ENCODE peak calls at places on chromosomes 11 and 22, in nine cellular contexts. One of them, this sample, is unnamed.

GRCh38 chr11:115488945-115489344 is 15.3 kb downstream of the CADM1 start:
- DNase-seq in GM12865: no peak
- DNase-seq in cardiac fibroblast: no peak
- DNase-seq in AG04450: peak; percentile 59
- DNase-seq in gastrocnemius medialis: no peak
- DNase-seq in GM13976: no peak
- DNase-seq in GM06990: no peak
- DNase-seq in pancreas: no peak
- DNase-seq in B cell: no peak
- DNase-seq in this sample: no peak

GRCh38 chr22:19448739-19449421 is 1.4 kb upstream of the C22orf39 start:
- DNase-seq in GM12865: peak; percentile 77
- DNase-seq in cardiac fibroblast: no peak
- DNase-seq in AG04450: no peak
- DNase-seq in gastrocnemius medialis: no peak
- DNase-seq in GM13976: peak; percentile 49
- DNase-seq in GM06990: peak; percentile 37
- DNase-seq in pancreas: no peak
- DNase-seq in B cell: no peak
- DNase-seq in this sample: peak; percentile 60

GRCh38 chr22:45548991-45549736 is 46.5 kb downstream of the FBLN1 start:
- DNase-seq in GM12865: no peak
- DNase-seq in cardiac fibroblast: peak; percentile 91
- DNase-seq in AG04450: peak; percentile 91
- DNase-seq in gastrocnemius medialis: peak; percentile 42
- DNase-seq in GM13976: no peak
- DNase-seq in GM06990: no peak
- DNase-seq in pancreas: no peak
- DNase-seq in B cell: no peak
- DNase-seq in this sample: no peak

GRCh38 chr11:109644158-109644557 is 222.2 kb downstream of the C11orf87 start:
- DNase-seq in GM12865: no peak
- DNase-seq in cardiac fibroblast: peak; percentile 43
- DNase-seq in AG04450: no peak
- DNase-seq in gastrocnemius medialis: no peak
- DNase-seq in GM13976: no peak
- DNase-seq in GM06990: no peak
- DNase-seq in pancreas: no peak
- DNase-seq in B cell: no peak
- DNase-seq in this sample: no peak

GRCh38 chr22:23273445-23274145 is 93.3 kb downstream of the BCR start:
- DNase-seq in GM12865: no peak
- DNase-seq in cardiac fibroblast: no peak
- DNase-seq in AG04450: no peak
- DNase-seq in gastrocnemius medialis: no peak
- DNase-seq in GM13976: no peak
- DNase-seq in GM06990: no peak
- DNase-seq in pancreas: no peak
- DNase-seq in B cell: no peak
- DNase-seq in this sample: no peak

GRCh38 chr11:7871056-7871455 is 60.0 kb downstream of the OR10A6 start:
- DNase-seq in GM12865: no peak
- DNase-seq in cardiac fibroblast: no peak
- DNase-seq in AG04450: no peak
- DNase-seq in gastrocnemius medialis: no peak
- DNase-seq in GM13976: no peak
- DNase-seq in GM06990: no peak
- DNase-seq in pancreas: no peak
- DNase-seq in B cell: no peak
- DNase-seq in this sample: no peak

GRCh38 chr22:29030618-29031235 is 30.9 kb downstream of the C22orf31 start:
- DNase-seq in GM12865: no peak
- DNase-seq in cardiac fibroblast: peak; percentile 82
- DNase-seq in AG04450: no peak
- DNase-seq in gastrocnemius medialis: peak; percentile 64
- DNase-seq in GM13976: peak; percentile 46
- DNase-seq in GM06990: no peak
- DNase-seq in pancreas: peak; percentile 88
- DNase-seq in B cell: no peak
- DNase-seq in this sample: no peak

GRCh38 chr22:32579533-32580220 is 105.1 kb downstream of the FBXO7 start:
- DNase-seq in GM12865: no peak
- DNase-seq in cardiac fibroblast: no peak
- DNase-seq in AG04450: no peak
- DNase-seq in gastrocnemius medialis: no peak
- DNase-seq in GM13976: no peak
- DNase-seq in GM06990: no peak
- DNase-seq in pancreas: no peak
- DNase-seq in B cell: no peak
- DNase-seq in this sample: no peak

GRCh38 chr22:24055283-24055682 is 44.2 kb downstream of the CABIN1 start:
- DNase-seq in GM12865: no peak
- DNase-seq in cardiac fibroblast: no peak
- DNase-seq in AG04450: no peak
- DNase-seq in gastrocnemius medialis: no peak
- DNase-seq in GM13976: no peak
- DNase-seq in GM06990: no peak
- DNase-seq in pancreas: no peak
- DNase-seq in B cell: no peak
- DNase-seq in this sample: no peak

GRCh38 chr11:6693342-6694228 is 10.4 kb upstream of the MRPL17 start:
- DNase-seq in GM12865: no peak
- DNase-seq in cardiac fibroblast: peak; percentile 86
- DNase-seq in AG04450: peak; percentile 38
- DNase-seq in gastrocnemius medialis: peak; percentile 18
- DNase-seq in GM13976: no peak
- DNase-seq in GM06990: no peak
- DNase-seq in pancreas: no peak
- DNase-seq in B cell: no peak
- DNase-seq in this sample: no peak

GRCh38 chr11:22521226-22521625 is 104.4 kb downstream of the FANCF start:
- DNase-seq in GM12865: peak; percentile 6
- DNase-seq in cardiac fibroblast: peak; percentile 7
- DNase-seq in AG04450: no peak
- DNase-seq in gastrocnemius medialis: no peak
- DNase-seq in GM13976: no peak
- DNase-seq in GM06990: peak; percentile 1
- DNase-seq in pancreas: no peak
- DNase-seq in B cell: no peak
- DNase-seq in this sample: no peak

DNA sequence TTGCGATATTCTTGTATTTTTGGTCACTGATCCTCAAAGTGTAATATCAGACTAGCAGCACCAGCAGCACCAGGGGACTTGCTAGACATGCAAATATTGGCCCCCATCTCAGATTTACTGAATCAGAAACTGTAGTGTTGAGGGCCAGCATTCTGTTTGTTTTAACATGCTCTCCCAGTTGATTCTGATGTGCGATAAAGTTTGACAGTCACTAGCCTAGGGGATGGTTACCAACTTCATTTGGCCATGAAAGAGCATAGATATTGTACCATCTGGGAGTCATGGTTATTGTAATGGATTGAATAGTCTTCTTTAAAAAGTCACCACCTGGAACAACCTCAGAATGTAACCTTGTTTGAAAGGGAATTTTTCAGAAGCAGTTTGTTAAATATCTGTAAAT is 1090.4 kb upstream of the RAG2 start:
- DNase-seq in GM12865: no peak
- DNase-seq in cardiac fibroblast: no peak
- DNase-seq in AG04450: no peak
- DNase-seq in gastrocnemius medialis: no peak
- DNase-seq in GM13976: no peak
- DNase-seq in GM06990: no peak
- DNase-seq in pancreas: no peak
- DNase-seq in B cell: no peak
- DNase-seq in this sample: no peak
- TF ChIP-seq CTCF in GM12865: no peak
- TF ChIP-seq CTCF in cardiac fibroblast: no peak
- TF ChIP-seq CTCF in AG04450: no peak
- TF ChIP-seq CTCF in gastrocnemius medialis: no peak
- TF ChIP-seq CTCF in GM13976: no peak
- TF ChIP-seq CTCF in GM06990: no peak
- TF ChIP-seq CTCF in pancreas: no peak
- TF ChIP-seq CTCF in B cell: no peak
- TF ChIP-seq CTCF in this sample: no peak

GRCh38 chr11:69141742-69142141 is 14.0 kb upstream of the SMIM38 start:
- DNase-seq in GM12865: no peak
- DNase-seq in cardiac fibroblast: no peak
- DNase-seq in AG04450: no peak
- DNase-seq in gastrocnemius medialis: no peak
- DNase-seq in GM13976: no peak
- DNase-seq in GM06990: no peak
- DNase-seq in pancreas: no peak
- DNase-seq in B cell: no peak
- DNase-seq in this sample: no peak
- TF ChIP-seq CTCF in GM12865: no peak
- TF ChIP-seq CTCF in cardiac fibroblast: no peak
- TF ChIP-seq CTCF in AG04450: no peak
- TF ChIP-seq CTCF in gastrocnemius medialis: no peak
- TF ChIP-seq CTCF in GM13976: no peak
- TF ChIP-seq CTCF in GM06990: no peak
- TF ChIP-seq CTCF in pancreas: no peak
- TF ChIP-seq CTCF in B cell: no peak
- TF ChIP-seq CTCF in this sample: no peak

DNA sequence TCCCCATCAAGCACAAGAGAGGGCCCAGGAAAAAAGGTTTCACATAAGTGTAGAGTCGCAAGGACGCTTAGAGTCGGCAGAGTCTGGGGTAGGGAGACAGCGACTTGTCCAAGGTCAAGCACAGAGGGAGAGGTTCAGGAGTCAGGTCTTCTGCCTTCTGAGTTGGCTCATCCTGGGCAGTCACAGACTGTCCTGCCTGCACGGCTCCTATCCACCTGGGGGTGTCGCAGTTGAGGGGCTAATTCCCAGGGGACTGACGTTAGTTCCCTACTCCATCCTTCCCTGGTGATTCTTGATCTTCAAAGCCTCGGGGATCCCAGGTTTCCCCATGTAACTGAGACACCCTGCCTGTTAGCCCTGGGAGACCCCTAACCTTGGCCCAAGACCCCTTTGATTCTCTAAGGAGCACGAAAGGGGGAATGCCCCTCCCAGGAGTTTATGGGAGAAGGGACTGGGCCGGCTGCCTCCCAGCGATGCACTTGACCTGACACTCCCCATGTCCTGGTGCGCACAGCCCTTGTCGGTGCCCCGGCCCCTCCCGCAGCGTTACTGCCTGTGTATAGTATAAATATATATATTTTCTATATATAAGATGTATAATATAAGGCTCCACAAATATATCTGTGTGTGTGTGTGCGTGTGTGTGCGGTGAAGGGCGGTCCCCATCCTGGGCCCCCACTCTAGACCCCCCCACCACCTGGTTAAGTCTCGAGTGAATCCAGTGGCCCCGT is 14.7 kb upstream of the TAB1 start:
- DNase-seq in GM12865: peak; percentile 53
- DNase-seq in cardiac fibroblast: peak; percentile 28
- DNase-seq in AG04450: no peak
- DNase-seq in gastrocnemius medialis: no peak
- DNase-seq in GM13976: no peak
- DNase-seq in GM06990: no peak
- DNase-seq in pancreas: no peak
- DNase-seq in B cell: no peak
- DNase-seq in this sample: no peak
- TF ChIP-seq CTCF in GM12865: peak; percentile 56
- TF ChIP-seq CTCF in cardiac fibroblast: peak; percentile 25
- TF ChIP-seq CTCF in AG04450: peak; percentile 41
- TF ChIP-seq CTCF in gastrocnemius medialis: no peak
- TF ChIP-seq CTCF in GM13976: peak; percentile 9
- TF ChIP-seq CTCF in GM06990: peak; percentile 34
- TF ChIP-seq CTCF in pancreas: no peak
- TF ChIP-seq CTCF in B cell: no peak
- TF ChIP-seq CTCF in this sample: no peak

GRCh38 chr22:50340157-50340879 is 2.8 kb upstream of the PPP6R2 start:
- DNase-seq in GM12865: peak; percentile 38
- DNase-seq in cardiac fibroblast: no peak
- DNase-seq in AG04450: no peak
- DNase-seq in gastrocnemius medialis: no peak
- DNase-seq in GM13976: no peak
- DNase-seq in GM06990: peak; percentile 51
- DNase-seq in pancreas: no peak
- DNase-seq in B cell: no peak
- DNase-seq in this sample: no peak

GRCh38 chr22:50346415-50346945 is 3.4 kb downstream of the PPP6R2 start:
- DNase-seq in GM12865: no peak
- DNase-seq in cardiac fibroblast: no peak
- DNase-seq in AG04450: no peak
- DNase-seq in gastrocnemius medialis: no peak
- DNase-seq in GM13976: no peak
- DNase-seq in GM06990: no peak
- DNase-seq in pancreas: no peak
- DNase-seq in B cell: no peak
- DNase-seq in this sample: no peak

GRCh38 chr22:50343541-50343935 is 411 bp downstream of the PPP6R2 start:
- DNase-seq in GM12865: peak; percentile 52
- DNase-seq in cardiac fibroblast: no peak
- DNase-seq in AG04450: no peak
- DNase-seq in gastrocnemius medialis: no peak
- DNase-seq in GM13976: no peak
- DNase-seq in GM06990: no peak
- DNase-seq in pancreas: no peak
- DNase-seq in B cell: no peak
- DNase-seq in this sample: no peak

GRCh38 chr22:50341977-50342650 is 1.0 kb upstream of the PPP6R2 start:
- DNase-seq in GM12865: peak; percentile 91
- DNase-seq in cardiac fibroblast: peak; percentile 87
- DNase-seq in AG04450: peak; percentile 61
- DNase-seq in gastrocnemius medialis: peak; percentile 74
- DNase-seq in GM13976: peak; percentile 87
- DNase-seq in GM06990: peak; percentile 70
- DNase-seq in pancreas: peak; percentile 95
- DNase-seq in B cell: peak; percentile 91
- DNase-seq in this sample: peak; percentile 85

GRCh38 chr22:50342651-50343540 is at the start of gene PPP6R2:
- DNase-seq in GM12865: peak; percentile 85
- DNase-seq in cardiac fibroblast: peak; percentile 73
- DNase-seq in AG04450: no peak
- DNase-seq in gastrocnemius medialis: peak; percentile 58
- DNase-seq in GM13976: peak; percentile 93
- DNase-seq in GM06990: peak; percentile 80
- DNase-seq in pancreas: peak; percentile 97
- DNase-seq in B cell: peak; percentile 92
- DNase-seq in this sample: peak; percentile 96
- TF ChIP-seq CTCF in GM12865: no peak
- TF ChIP-seq CTCF in cardiac fibroblast: no peak
- TF ChIP-seq CTCF in AG04450: no peak
- TF ChIP-seq CTCF in gastrocnemius medialis: peak; percentile 38
- TF ChIP-seq CTCF in GM13976: no peak
- TF ChIP-seq CTCF in GM06990: no peak
- TF ChIP-seq CTCF in pancreas: no peak
- TF ChIP-seq CTCF in B cell: peak; percentile 55
- TF ChIP-seq CTCF in this sample: no peak

This sample was measured in GM20000.